ENCODE peak calls at places on chromosomes 12 and 14, in seven cellular contexts. X is ovary, K is A549, Q is SK-N-SH, O is tibial nerve, G is stomach, A is H1. J is an unnamed sample.

GRCh38 chr12:20946732-20947131 is 136.2 kb downstream of the SLCO1B3 start:
- DNase-seq in X (no peak), K (no peak), Q (peak), O (no peak), G (no peak), A (no peak), J (no peak)

GRCh38 chr12:101608301-101609133 is 13.7 kb downstream of the MYBPC1 start:
- DNase-seq in X (no peak), K (no peak), Q (no peak), O (no peak), G (peak), A (no peak), J (no peak)

GRCh38 chr14:97349946-97350345 is 552.8 kb downstream of the VRK1 start:
- DNase-seq in X (no peak), K (no peak), Q (no peak), O (no peak), G (no peak), A (no peak), J (no peak)

GRCh38 chr12:65121049-65121955 is at the start of gene WIF1:
- DNase-seq in X (no peak), K (no peak), Q (peak), O (no peak), G (peak), A (peak), J (no peak)

GRCh38 chr12:42982828-42983227 is 393.3 kb upstream of the PRICKLE1 start:
- DNase-seq in X (no peak), K (no peak), Q (no peak), O (no peak), G (no peak), A (no peak), J (no peak)

GRCh38 chr12:124790650-124791400 is 72.8 kb downstream of the SCARB1 start:
- DNase-seq in X (no peak), K (no peak), Q (no peak), O (no peak), G (no peak), A (no peak), J (no peak)

GRCh38 chr12:113186033-113186365 is 478 bp downstream of the RITA1 start:
- DNase-seq in X (no peak), K (no peak), Q (no peak), O (no peak), G (no peak), A (no peak), J (no peak)

GRCh38 chr14:106044949-106045596 is 518.7 kb downstream of the TMEM121 start:
- DNase-seq in X (no peak), K (peak), Q (peak), O (no peak), G (peak), A (no peak), J (no peak)

GRCh38 chr14:103613517-103613916 is 15.5 kb upstream of the KLC1 start:
- DNase-seq in X (no peak), K (no peak), Q (no peak), O (no peak), G (no peak), A (no peak), J (no peak)

GRCh38 chr14:103626150-103626850 is 2.7 kb upstream of the KLC1 start:
- DNase-seq in X (no peak), K (no peak), Q (no peak), O (no peak), G (no peak), A (no peak), J (no peak)

GRCh38 chr14:50038398-50039119 is 77.8 kb downstream of the VCPKMT start:
- DNase-seq in X (no peak), K (peak), Q (no peak), O (no peak), G (no peak), A (no peak), J (no peak)

GRCh38 chr12:54051916-54052744 is 1.5 kb upstream of the HOXC4 start:
- DNase-seq in X (no peak), K (no peak), Q (peak), O (no peak), G (no peak), A (no peak), J (no peak)

GRCh38 chr12:21459474-21459873 is 22.0 kb downstream of the PYROXD1 start:
- DNase-seq in X (no peak), K (no peak), Q (no peak), O (no peak), G (no peak), A (no peak), J (no peak)

GRCh38 chr14:71322660-71323250 is 415.5 kb downstream of the PCNX1 start:
- DNase-seq in X (no peak), K (no peak), Q (peak), O (no peak), G (no peak), A (no peak), J (no peak)

GRCh38 chr12:101793401-101793800 is 37.4 kb downstream of the GNPTAB start:
- DNase-seq in X (no peak), K (no peak), Q (no peak), O (no peak), G (no peak), A (no peak), J (no peak)

GRCh38 chr12:32053881-32054624 is 52.6 kb upstream of the BICD1 start:
- DNase-seq in X (no peak), K (no peak), Q (no peak), O (no peak), G (no peak), A (no peak), J (no peak)

GRCh38 chr12:18799561-18799960 is 61.6 kb downstream of the CAPZA3 start:
- DNase-seq in X (no peak), K (no peak), Q (no peak), O (no peak), G (no peak), A (no peak), J (no peak)

GRCh38 chr14:55316528-55316927 is 45.3 kb downstream of the FBXO34 start:
- DNase-seq in X (no peak), K (no peak), Q (no peak), O (no peak), G (no peak), A (no peak), J (no peak)

DNA sequence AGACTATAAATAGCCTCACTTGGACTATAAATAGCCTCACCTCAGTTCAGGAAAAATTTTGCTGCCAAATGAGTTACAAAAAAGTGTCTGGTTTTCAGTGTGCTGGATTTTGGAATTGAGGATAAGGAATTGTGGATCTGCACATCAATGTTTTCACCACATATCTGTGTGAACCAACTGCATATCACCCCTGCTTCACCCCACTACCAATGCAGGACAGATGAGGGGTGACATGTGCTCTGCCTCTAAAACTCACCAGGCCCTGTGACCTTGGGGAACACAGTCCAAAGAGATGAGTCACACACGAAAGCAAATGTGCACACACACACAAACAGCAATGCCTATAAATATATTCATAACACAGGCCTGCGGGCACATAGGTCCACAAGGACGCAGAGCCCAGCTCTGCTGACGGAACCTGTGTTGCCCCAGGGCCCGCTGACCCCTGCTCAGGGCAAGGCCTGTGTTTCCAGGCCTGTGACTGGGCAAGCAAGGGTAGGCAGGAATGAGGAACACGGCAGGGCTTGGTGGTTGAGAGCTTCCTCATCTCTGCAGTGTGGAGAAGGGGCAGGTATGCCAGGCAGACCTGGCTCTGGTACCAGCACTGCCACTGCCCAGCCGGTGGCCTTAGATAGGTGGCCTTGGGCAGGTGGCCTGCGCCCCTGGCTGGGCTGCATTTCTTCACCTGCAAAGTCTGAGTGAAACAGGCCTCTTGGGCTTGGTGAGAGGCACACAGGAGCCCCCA is 82.4 kb downstream of the ARL6IP4 start:
- DNase-seq in X (peak), K (peak), Q (no peak), O (no peak), G (peak), A (no peak), J (no peak)
- TF ChIP-seq EP300 in X (no peak), K (no peak), Q (no peak), O (no peak), G (peak), A (no peak), J (no peak)

GRCh38 chr14:69768873-69769272 is 1.9 kb downstream of the SRSF5 start:
- DNase-seq in X (no peak), K (no peak), Q (no peak), O (no peak), G (no peak), A (no peak), J (no peak)
- H3K27ac ChIP-seq in X (no peak), K (no peak), Q (no peak), O (peak), G (peak), A (no peak), J (peak)

GRCh38 chr12:52876371-52876770 is 27.6 kb upstream of the KRT78 start:
- DNase-seq in X (no peak), K (no peak), Q (no peak), O (no peak), G (peak), A (no peak), J (no peak)

GRCh38 chr12:52872644-52873384 is 24.0 kb upstream of the KRT78 start:
- DNase-seq in X (no peak), K (no peak), Q (no peak), O (no peak), G (no peak), A (no peak), J (no peak)

GRCh38 chr12:52873513-52873831 is 24.7 kb upstream of the KRT78 start:
- DNase-seq in X (no peak), K (no peak), Q (no peak), O (no peak), G (no peak), A (no peak), J (no peak)

GRCh38 chr12:52874573-52875435 is 26.0 kb upstream of the KRT78 start:
- DNase-seq in X (no peak), K (no peak), Q (no peak), O (no peak), G (no peak), A (no peak), J (no peak)

DNA sequence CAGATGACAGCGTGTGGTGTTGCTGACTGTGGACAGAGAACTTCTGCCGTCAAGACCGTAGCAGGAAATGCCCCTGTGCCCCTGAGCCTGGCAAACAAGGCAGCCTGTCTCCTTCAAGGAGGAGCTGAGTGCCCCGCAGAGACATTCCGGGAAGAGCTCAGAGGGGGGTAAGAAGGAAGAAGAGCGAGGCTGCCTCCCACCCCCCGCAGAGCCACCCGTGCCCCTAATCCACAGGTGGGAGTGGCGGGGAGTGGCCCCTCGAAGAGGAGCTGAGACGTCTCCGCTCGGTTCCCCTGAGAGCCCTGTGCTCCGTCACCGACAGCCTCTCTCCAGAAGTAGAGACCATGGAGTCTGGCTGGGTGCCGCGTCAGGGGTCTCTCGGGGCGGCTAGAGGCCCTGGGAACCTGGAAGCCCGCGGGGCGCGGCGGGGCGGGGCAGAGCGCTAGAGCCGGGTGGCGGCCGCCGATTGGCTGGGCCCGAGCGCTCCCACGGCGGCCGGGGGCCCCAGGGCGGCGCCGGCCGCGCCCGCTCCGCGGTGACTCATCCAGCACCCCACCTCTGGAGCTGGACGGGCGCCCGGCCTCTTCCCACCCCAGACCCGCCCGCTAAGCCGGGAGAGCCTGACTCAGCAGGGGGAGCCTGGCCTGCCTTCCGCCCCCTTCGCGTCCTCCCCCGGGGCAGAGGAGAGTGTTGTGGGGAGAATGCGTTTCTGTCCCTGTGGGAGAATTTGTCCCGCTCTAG is 25.2 kb upstream of the KRT78 start:
- DNase-seq in X (peak), K (peak), Q (peak), O (peak), G (peak), A (no peak), J (peak)
- TF ChIP-seq EP300 in X (no peak), K (peak), Q (no peak), O (no peak), G (no peak), A (no peak), J (no peak)

GRCh38 chr14:22820731-22821130 is 5.5 kb upstream of the SLC7A7 start:
- DNase-seq in X (no peak), K (no peak), Q (no peak), O (no peak), G (no peak), A (no peak), J (no peak)

GRCh38 chr14:22821193-22822016 is 6.2 kb upstream of the SLC7A7 start:
- DNase-seq in X (no peak), K (peak), Q (no peak), O (no peak), G (peak), A (no peak), J (no peak)

GRCh38 chr14:22822619-22823551 is 6.8 kb upstream of the MRPL52 start:
- DNase-seq in X (peak), K (peak), Q (peak), O (peak), G (peak), A (peak), J (peak)

GRCh38 chr14:22824711-22825359 is 4.9 kb upstream of the MRPL52 start:
- DNase-seq in X (peak), K (peak), Q (no peak), O (no peak), G (no peak), A (no peak), J (no peak)

GRCh38 chr14:22822017-22822618 is 6.9 kb upstream of the SLC7A7 start:
- DNase-seq in X (no peak), K (no peak), Q (no peak), O (no peak), G (no peak), A (no peak), J (no peak)
- H3K27ac ChIP-seq in X (peak), K (peak), Q (no peak), O (peak), G (peak), A (peak), J (peak)

DNA sequence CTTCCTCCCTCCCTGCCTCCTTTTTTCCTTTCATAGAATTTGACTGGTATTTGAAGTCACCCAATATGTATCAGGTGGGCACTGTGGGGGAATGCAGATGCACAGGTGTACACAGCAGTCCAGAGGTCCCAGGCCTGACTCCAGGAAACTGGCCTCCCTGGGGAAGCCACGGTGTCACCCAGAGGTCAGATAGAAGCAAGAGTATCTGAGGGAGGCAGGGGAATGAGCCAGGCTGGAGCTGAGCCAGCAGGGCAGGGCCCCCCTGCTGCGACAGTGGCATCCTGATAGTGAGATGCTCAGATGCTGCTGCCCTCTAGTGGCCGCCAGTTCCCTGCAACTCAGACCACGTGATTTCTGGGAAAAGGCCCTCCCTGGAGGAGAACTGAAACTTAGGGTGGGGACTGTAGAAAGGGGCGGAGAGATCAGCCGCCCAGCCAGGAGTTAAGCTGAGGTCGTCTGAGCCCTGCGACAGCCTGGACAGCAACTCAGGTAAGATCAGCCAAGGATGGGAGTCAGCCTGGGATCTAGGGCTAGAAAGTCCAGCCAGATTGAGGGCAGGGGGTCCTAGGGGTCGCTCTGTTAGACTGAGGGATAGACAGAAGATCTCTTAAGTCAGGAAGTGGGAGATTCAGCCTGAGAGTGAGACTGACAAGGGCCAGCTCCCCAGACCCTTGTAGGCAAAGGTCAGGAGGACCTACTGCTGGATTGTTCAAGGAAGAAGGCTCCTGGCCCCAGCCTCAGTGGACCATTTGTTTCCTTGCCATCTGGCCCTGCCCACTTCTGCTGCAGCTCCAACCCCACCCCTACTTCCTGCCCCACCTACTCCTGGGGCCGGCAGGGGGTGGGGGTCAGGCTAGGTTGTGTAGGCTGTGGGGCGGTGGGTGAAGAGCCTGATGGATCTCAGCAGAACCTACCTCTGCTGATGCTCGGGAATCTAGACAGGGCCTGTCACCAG is at the start of gene IRF9:
- DNase-seq in X (peak), K (peak), Q (peak), O (peak), G (peak), A (peak), J (peak)
- TF ChIP-seq EP300 in X (peak), K (no peak), Q (peak), O (peak), G (peak), A (peak), J (no peak)

GRCh38 chr14:61601923-61602732 is 93.2 kb upstream of the HIF1A start:
- DNase-seq in X (no peak), K (no peak), Q (no peak), O (no peak), G (no peak), A (no peak), J (no peak)

GRCh38 chr14:61599959-61600358 is 95.4 kb upstream of the HIF1A start:
- DNase-seq in X (no peak), K (no peak), Q (no peak), O (no peak), G (no peak), A (no peak), J (no peak)

GRCh38 chr14:61602733-61603077 is 92.6 kb upstream of the HIF1A start:
- DNase-seq in X (no peak), K (no peak), Q (no peak), O (no peak), G (no peak), A (no peak), J (no peak)

GRCh38 chr14:61596985-61597384 is 98.3 kb upstream of the HIF1A start:
- DNase-seq in X (no peak), K (no peak), Q (no peak), O (no peak), G (no peak), A (no peak), J (peak)

DNA sequence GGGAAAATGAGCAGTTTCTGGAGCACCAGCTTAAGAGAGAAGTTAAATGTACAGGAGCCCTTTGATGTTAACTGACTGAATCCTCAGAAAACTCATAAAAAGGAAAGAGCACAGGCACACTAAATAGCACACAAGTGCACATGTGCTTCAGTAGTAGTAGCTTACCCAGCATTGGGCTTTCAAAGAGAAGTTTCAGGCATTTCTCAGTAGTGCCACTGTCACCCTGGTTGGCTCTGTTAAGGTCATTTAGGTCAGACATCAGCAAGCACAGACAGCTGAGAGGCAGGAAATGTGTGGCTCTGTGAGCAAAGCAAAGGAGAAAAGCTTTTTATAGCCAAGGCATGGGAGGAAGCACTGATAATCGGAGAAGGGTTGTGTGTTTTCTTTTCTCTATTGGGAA is 96.3 kb upstream of the HIF1A start:
- DNase-seq in X (no peak), K (no peak), Q (no peak), O (no peak), G (no peak), A (no peak), J (peak)
- H3K27ac ChIP-seq in X (no peak), K (peak), Q (no peak), O (no peak), G (peak), A (no peak), J (no peak)

GRCh38 chr12:57954768-57955167 is 13.4 kb downstream of the ATP23 start:
- DNase-seq in X (no peak), K (no peak), Q (no peak), O (no peak), G (no peak), A (no peak), J (no peak)
- TF ChIP-seq EP300 in X (no peak), K (no peak), Q (no peak), O (no peak), G (no peak), A (no peak), J (no peak)

GRCh38 chr14:104768437-104769323 is 15.7 kb downstream of the SIVA1 start:
- DNase-seq in X (peak), K (peak), Q (peak), O (peak), G (peak), A (peak), J (peak)

GRCh38 chr14:104770072-104770579 is 17.2 kb downstream of the SIVA1 start:
- DNase-seq in X (no peak), K (no peak), Q (no peak), O (no peak), G (no peak), A (no peak), J (no peak)

GRCh38 chr14:104770851-104771272 is 17.9 kb downstream of the SIVA1 start:
- DNase-seq in X (no peak), K (no peak), Q (peak), O (no peak), G (no peak), A (no peak), J (no peak)

GRCh38 chr14:104771374-104771773 is 18.4 kb downstream of the SIVA1 start:
- DNase-seq in X (no peak), K (no peak), Q (no peak), O (no peak), G (no peak), A (no peak), J (no peak)

GRCh38 chr14:104769324-104770071 is 16.6 kb downstream of the SIVA1 start:
- DNase-seq in X (no peak), K (no peak), Q (peak), O (no peak), G (no peak), A (no peak), J (no peak)
- H3K27ac ChIP-seq in X (no peak), K (peak), Q (no peak), O (peak), G (no peak), A (no peak), J (no peak)